ENCODE peak calls at places on chromosomes 7 and 10, in eight cellular contexts. P is testis, Z is lower lobe of right lung, D is GM23338, K is GM12865, I is cardiac fibroblast, Y is nephron progenitor cell, E is IMR-90. B is an unnamed sample.

GRCh38 chr10:63346015-63346441 is 119.7 kb downstream of the JMJD1C start:
- DNase-seq in Z (no peak), D (no peak), I (peak), P (no peak), E (peak), Y (no peak), K (no peak), B (no peak)

GRCh38 chr10:130360826-130361311 is 224.7 kb downstream of the GLRX3 start:
- DNase-seq in P (no peak), I (no peak), E (no peak), Y (no peak), K (no peak), Z (no peak), D (no peak), B (no peak)

GRCh38 chr7:121126801-121127534 is 138.5 kb downstream of the CPED1 start:
- DNase-seq in K (peak), D (peak), Z (no peak), I (peak), E (peak), P (no peak), Y (no peak), B (peak)

GRCh38 chr7:105521731-105522458 is at the start of gene PUS7:
- DNase-seq in P (peak), Z (peak), I (peak), D (peak), Y (peak), K (peak), E (peak), B (no peak)

GRCh38 chr10:47190301-47190700 is 109.7 kb upstream of the GDF10 start:
- DNase-seq in K (no peak), D (no peak), Y (no peak), E (no peak), Z (no peak), I (no peak), P (no peak), B (no peak)

GRCh38 chr7:47092331-47092730 is 489.6 kb downstream of the TNS3 start:
- DNase-seq in D (no peak), I (no peak), P (no peak), K (no peak), Z (no peak), Y (no peak), E (peak), B (no peak)

GRCh38 chr7:117269417-117269816 is 53.4 kb downstream of the WNT2 start:
- DNase-seq in Y (no peak), Z (no peak), K (no peak), P (no peak), D (no peak), E (peak), I (peak), B (peak)

GRCh38 chr10:124715479-124715878 is 28.7 kb downstream of the FAM53B start:
- DNase-seq in D (no peak), Z (no peak), P (no peak), E (no peak), Y (no peak), K (no peak), I (no peak), B (no peak)

GRCh38 chr7:23287612-23288011 is 11.5 kb upstream of the MALSU1 start:
- DNase-seq in E (no peak), Z (no peak), P (no peak), D (no peak), I (no peak), Y (no peak), K (no peak), B (no peak)

GRCh38 chr10:79187545-79187940 is 118.8 kb downstream of the ZMIZ1 start:
- DNase-seq in Z (no peak), P (no peak), Y (no peak), I (no peak), D (no peak), E (no peak), K (no peak), B (no peak)

GRCh38 chr7:151413241-151413640 is 3.4 kb upstream of the WDR86 start:
- DNase-seq in I (no peak), P (no peak), Z (no peak), E (no peak), D (peak), K (no peak), Y (no peak), B (no peak)

GRCh38 chr7:991017-991728 is 8.2 kb downstream of the CYP2W1 start:
- DNase-seq in E (no peak), Y (no peak), D (no peak), I (no peak), K (no peak), Z (no peak), P (no peak), B (no peak)

GRCh38 chr7:87507446-87507845 is 32.0 kb upstream of the ABCB4 start:
- DNase-seq in Y (no peak), K (no peak), Z (no peak), E (no peak), I (no peak), P (no peak), D (peak), B (no peak)

GRCh38 chr10:125097409-125098070 is 62.8 kb downstream of the CTBP2 start:
- DNase-seq in K (no peak), P (no peak), Y (no peak), D (no peak), E (no peak), I (no peak), Z (no peak), B (no peak)

DNA sequence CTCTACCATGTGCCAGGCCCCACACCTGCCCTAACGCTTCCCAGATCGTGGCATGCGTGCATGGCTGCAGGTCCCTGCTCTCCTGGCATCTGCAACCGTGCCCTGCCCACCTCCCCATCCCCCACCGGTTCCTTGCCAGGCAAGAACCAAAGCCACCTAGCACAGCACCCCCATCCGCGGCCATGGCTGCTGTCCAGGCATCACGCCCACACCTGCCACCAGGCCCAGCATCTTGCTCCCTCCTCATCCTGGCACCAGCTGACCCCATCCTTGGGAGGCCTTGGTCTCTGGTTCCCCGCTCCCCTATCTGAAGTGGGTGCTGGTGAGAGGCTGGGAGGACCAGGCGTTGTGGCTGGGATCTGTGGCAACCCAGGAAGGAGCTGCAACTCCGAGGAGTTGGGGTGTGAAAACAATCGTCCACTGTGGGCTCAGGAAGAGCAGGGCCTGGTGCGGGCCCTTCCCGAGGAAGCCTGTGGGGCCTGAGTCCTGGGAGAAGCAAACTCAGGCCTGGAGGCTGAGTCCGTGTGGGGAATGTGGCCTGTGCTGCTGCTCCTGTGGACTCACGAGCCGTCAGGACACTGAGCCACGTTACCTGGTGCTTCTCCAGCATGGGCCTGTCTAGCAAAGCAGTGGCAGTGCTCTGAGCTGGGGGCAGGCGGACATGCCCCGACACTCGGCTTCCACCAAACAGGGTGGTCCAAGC is 417.1 kb downstream of the DNAJB6 start:
- DNase-seq in K (no peak), Z (no peak), P (no peak), I (no peak), E (no peak), D (no peak), Y (no peak), B (no peak)
- TF ChIP-seq CTCF in K (no peak), Z (no peak), P (no peak), I (no peak), E (no peak), D (no peak), Y (no peak), B (no peak)

DNA sequence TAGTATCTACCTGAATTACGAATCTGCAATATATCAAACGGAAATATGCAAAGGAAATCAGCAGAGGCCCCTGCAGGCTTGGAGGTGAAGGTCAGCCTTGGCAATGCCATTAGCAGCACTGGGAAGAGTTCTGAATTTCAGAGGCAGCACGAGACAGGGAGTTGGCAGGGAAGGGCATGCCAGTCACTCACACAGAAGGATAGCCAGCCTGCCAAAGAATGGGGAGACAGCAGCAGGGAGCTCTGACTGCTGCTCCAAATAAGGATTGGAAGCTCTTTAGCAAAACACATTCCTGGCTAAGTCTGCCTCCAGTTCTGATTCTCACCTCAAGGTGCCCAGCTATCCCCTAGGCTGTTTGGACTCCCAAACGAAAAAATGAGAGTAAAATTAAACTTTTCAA is 188.0 kb downstream of the PDE1C start:
- DNase-seq in E (no peak), Z (no peak), D (peak), Y (no peak), P (peak), I (peak), K (no peak), B (no peak)
- TF ChIP-seq CTCF in E (no peak), Z (no peak), D (no peak), Y (no peak), P (no peak), I (no peak), K (no peak), B (no peak)

GRCh38 chr7:41603985-41604384 is 98.9 kb downstream of the INHBA start:
- DNase-seq in E (no peak), Z (no peak), D (no peak), Y (no peak), I (no peak), K (no peak), P (no peak), B (no peak)

DNA sequence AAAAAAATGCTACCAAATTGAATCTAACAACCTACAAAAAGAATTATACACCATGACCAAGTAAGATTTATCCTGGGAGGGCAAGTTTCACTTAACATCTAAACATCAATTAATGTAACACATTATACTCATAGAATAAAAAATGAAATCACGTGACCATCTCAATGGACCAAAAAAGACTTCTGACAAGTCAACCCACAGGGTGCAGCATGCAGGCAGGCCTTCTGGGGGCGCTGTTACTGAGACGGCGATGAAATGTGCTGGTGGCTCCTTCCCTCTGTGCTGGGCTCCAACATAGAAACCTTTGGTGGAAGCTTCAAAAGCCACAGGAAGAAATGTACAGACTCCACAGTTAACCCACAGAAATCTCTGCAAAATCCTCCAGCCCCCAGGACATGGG is 103.1 kb downstream of the INHBA start:
- DNase-seq in I (no peak), K (no peak), D (peak), E (no peak), Z (no peak), P (peak), Y (peak), B (no peak)
- TF ChIP-seq CTCF in I (peak), K (no peak), D (peak), E (no peak), Z (no peak), P (no peak), Y (peak), B (peak)

DNA sequence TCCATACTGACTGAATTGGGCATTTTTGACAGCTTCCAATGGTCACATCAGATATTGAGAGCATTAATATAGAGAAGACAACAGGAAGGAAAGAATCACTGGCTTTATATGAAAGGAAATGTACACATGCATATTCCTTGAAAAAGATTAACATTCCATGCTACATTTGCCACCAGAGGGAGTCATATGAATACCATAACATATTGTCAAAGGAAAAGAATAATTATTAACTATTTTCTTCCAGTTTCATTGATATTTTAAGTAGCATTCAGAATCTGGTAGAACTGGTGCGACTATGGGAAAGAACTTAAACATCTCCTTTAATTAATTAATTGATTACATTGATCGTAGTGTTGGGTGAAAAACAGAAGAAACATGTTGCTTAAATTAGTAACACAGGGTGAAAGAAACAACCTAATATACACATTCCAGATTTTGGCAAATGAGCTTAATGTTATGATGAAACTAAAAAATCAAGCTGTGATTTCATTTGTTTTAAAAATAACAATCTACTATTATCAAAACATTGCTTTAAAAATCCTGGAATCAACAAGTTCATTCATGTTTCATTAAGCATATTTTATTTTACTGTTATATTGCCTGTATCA is 71.5 kb downstream of the GPR85 start:
- DNase-seq in Y (no peak), Z (no peak), E (peak), P (no peak), I (peak), K (peak), D (peak), B (peak)
- TF ChIP-seq CTCF in Y (no peak), Z (peak), E (peak), P (no peak), I (peak), K (no peak), D (peak), B (peak)

DNA sequence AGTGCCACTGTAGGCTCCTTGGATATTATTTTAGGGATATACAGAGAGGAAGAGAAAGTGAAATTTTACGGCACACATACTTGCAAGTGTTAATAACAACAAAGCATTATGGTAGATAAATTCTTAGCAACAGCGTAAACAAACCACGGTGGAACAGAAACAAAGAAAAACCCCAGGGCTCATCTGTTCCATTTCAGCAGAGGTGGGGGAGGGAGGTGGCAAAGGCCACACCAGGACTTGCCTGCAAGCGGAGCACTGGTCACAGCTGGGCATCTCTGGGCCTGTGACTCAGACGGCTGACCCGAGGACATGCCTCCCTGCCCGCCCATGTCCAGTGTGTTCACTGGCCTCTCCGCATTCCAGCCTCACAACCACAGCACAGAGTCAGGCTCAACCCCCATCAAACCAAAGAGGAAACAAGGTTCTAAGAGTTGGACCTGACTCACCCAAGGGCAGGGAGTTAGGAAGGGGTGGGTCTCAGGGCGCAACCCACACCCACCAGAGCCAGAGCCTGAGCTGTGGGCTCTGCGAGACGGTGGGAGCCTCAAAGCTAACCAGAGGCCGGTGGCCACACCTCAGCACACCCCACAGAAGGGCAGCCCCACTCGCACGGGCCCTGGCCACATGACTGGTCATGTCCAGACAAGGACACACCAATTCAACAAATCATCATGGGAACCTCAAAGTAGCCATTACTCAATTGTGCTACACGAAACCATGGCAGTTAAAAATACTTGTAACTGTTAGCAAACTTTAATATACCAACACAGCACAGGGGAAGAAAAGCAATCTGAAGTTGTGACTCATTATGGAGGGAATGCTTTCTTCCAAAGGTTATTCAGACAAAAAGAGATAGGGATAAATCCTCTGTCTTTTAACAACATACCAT is 10.7 kb downstream of the ESYT2 start:
- DNase-seq in E (peak), Z (peak), K (peak), I (peak), Y (peak), P (peak), D (peak), B (peak)
- TF ChIP-seq CTCF in E (peak), Z (no peak), K (no peak), I (no peak), Y (no peak), P (no peak), D (no peak), B (peak)

DNA sequence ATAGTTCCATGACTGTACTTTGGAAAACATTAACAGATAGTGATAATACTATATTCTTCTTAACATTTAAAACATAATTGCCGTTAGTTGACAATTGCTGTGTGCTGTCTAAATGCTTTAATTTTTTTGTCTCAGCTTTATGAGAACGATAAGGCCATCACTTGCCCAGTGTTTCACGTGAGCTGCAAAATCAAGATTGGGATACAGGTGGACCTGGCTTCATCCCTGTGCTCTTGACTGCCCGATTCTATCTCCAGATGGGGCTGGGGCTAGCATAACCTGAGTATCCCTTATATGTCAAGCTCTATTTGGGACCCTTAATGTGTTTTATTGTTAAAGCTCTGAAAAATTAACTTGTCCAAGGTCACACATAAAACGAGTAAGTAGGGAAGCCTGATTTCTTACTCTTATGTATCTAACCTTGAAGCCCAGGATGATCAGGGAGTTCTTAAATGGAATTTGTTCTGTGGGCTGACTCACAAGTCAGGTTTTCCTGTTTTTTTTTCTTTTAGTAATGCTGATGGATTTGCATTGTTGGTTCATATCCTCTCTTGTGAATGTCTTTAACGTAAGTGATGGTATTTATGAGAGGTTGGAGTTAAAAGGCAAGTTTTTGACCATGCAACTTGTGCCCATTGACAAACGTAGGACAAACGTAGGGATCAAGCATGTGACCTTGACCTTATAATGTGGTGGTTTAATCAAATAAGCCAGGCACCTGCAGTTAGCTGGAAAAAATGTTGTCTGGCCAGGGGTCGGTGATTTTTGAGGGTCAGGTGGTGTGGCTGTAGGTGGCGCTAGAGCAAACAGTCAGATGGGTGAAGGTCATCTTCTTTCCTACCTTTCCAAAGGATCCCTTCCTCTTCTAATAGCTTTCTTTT is 3.6 kb downstream of the PRKAR2B start:
- DNase-seq in Y (no peak), D (peak), Z (no peak), P (no peak), K (no peak), I (no peak), E (peak), B (no peak)
- TF ChIP-seq CTCF in Y (peak), D (peak), Z (no peak), P (no peak), K (peak), I (no peak), E (no peak), B (peak)

GRCh38 chr10:133445268-133445732 is 8.4 kb upstream of the SCART1 start:
- DNase-seq in Y (no peak), D (no peak), K (no peak), E (no peak), Z (no peak), I (no peak), P (no peak), B (no peak)
- TF ChIP-seq CTCF in Y (no peak), D (no peak), K (no peak), E (no peak), Z (no peak), I (no peak), P (no peak), B (no peak)

B was measured in epithelial cell of proximal tubule.